ENCODE peak calls at places on chromosomes 16 and 17, in five cellular contexts. K, A, F, E and C are unnamed samples. For H3K4me1, the result is how much of the 10 kb centered on the place peaks cover.

GRCh38 chr16:51641191-51641765 is 490.2 kb upstream of the SALL1 start:
- DNase-seq in K (no peak), A (no peak), F (no peak), E (no peak), C (no peak)

GRCh38 chr17:27326585-27326984 is 32.7 kb downstream of the WSB1 start:
- DNase-seq in K (no peak), A (no peak), F (no peak), E (no peak), C (no peak)

GRCh38 chr17:29196784-29197515 is 16.8 kb upstream of the MYO18A start:
- DNase-seq in K (no peak), A (no peak), F (no peak), E (no peak), C (no peak)

GRCh38 chr16:10618710-10619209 is 38.4 kb upstream of the EMP2 start:
- DNase-seq in K (no peak), A (no peak), F (no peak), E (no peak), C (no peak)

GRCh38 chr17:75521951-75522727 is 3.4 kb upstream of the LLGL2 start:
- DNase-seq in K (no peak), A (peak), F (no peak), E (peak), C (no peak)

GRCh38 chr16:59385953-59386352 is 651.8 kb upstream of the GOT2 start:
- DNase-seq in K (no peak), A (no peak), F (no peak), E (peak), C (no peak)

GRCh38 chr16:30346286-30346685 is 8.8 kb downstream of the CD2BP2 start:
- DNase-seq in K (no peak), A (no peak), F (no peak), E (no peak), C (no peak)

GRCh38 chr17:29663155-29663554 is 40.4 kb upstream of the CORO6 start:
- DNase-seq in K (no peak), A (no peak), F (no peak), E (peak), C (no peak)

GRCh38 chr17:13598353-13599167 is 3.2 kb downstream of the HS3ST3A1 start:
- DNase-seq in K (no peak), A (no peak), F (no peak), E (no peak), C (no peak)

GRCh38 chr17:78159575-78160158 is 8.7 kb upstream of the SYNGR2 start:
- DNase-seq in K (no peak), A (no peak), F (no peak), E (peak), C (peak)

GRCh38 chr17:45982791-45983613 is 16.0 kb upstream of the STH start:
- DNase-seq in K (no peak), A (no peak), F (no peak), E (no peak), C (no peak)

GRCh38 chr17:18961634-18962493 is 9.9 kb downstream of the SLC5A10 start:
- DNase-seq in K (no peak), A (no peak), F (no peak), E (peak), C (no peak)

GRCh38 chr17:69375229-69375628 is 39.3 kb upstream of the MAP2K6 start:
- DNase-seq in K (no peak), A (no peak), F (no peak), E (no peak), C (no peak)

GRCh38 chr17:13984956-13985355 is 84.3 kb upstream of the COX10 start:
- DNase-seq in K (no peak), A (no peak), F (no peak), E (no peak), C (no peak)

GRCh38 chr17:10469459-10469858 is at the start of gene MYH4:
- DNase-seq in K (no peak), A (no peak), F (no peak), E (no peak), C (no peak)

GRCh38 chr17:41428591-41429326 is 4.4 kb upstream of the KRT37 start:
- DNase-seq in K (no peak), A (no peak), F (no peak), E (no peak), C (no peak)

DNA sequence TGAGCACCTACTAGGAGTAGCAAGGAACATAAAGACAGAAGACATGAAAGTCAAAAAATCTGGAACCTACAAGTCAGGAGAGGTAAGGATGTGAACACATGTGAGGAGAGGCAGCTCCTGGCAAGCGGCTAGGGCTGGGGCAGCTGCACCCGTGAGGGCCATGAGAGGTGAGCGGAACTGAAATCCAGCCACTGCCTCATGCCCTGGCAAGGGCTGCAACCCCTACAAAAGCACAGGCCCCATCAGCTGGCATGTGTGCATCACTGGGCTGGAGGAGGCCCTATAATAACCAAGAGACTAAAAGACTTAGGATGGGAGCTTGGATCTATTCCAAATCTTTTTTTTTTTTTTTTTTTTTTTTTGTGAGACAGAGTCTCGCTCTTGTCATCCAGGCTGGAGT is 40.3 kb upstream of the ERN1 start:
- DNase-seq in K (no peak), A (no peak), F (no peak), E (no peak), C (no peak)
- H3K4me1 ChIP-seq in K (under half), A (under half), F (under half), E (under half), C (under half)

DNA sequence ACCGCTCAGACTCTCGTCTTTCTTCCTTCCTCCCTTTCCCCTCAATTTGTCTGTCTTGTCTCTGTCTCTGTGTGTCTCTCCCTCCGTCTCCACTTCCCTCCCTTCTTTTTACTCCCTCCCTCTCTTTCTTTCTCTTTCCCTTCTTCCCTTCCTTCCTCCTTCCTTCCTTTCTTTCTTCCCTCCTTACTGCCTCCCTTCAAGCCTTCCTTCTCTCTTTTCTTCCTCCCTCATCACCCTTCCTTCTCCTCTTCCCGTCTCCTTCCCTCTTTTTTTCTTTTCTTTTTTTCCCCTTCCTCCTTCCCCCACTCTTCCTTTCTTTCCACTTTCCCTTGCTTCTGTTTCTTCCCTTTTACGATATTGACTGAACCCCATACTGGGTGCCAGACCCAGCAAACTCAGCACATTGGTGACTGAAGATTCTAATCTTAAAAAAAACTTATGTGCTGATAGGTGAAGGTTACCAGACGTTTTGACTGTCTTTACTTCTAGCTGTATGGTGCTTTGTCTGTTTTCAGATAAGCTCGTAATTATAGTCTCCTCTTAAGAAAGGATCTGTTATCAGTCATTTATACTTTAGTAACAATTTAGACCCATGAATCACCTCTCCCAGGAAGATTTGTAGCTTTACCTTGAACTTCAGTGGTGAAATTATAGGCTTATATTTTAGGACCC is 481 bp upstream of the BRD7 start:
- DNase-seq in K (no peak), A (no peak), F (no peak), E (no peak), C (no peak)
- TF ChIP-seq CTCF in K (no peak), A (peak), F (no peak), E (no peak), C (peak)

GRCh38 chr17:63117431-63117830 is 151.4 kb downstream of the TANC2 start:
- DNase-seq in K (no peak), A (no peak), F (no peak), E (no peak), C (no peak)
- H3K4me3 ChIP-seq in K (no peak), A (no peak), F (no peak), E (no peak), C (no peak)

DNA sequence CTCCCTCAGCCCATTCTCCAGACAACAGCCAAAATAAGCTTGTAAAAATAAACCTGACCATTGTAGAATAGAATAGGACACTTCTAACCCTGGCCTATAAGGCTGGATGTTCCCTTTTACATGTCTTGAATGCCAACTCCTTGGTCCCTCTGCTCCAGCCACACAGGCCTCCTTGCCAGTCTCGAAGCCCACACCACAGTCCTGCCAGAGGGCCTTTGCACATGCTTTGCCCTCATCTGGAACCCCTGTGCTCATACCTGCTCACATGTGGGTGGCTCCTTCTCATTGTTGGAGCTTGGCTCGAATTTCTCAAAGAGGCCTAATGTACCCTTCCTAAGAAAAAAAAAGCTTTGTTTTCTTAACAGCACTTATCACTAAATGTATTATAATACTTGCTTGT is 5.4 kb upstream of the SLC12A3 start:
- DNase-seq in K (no peak), A (no peak), F (no peak), E (no peak), C (no peak)
- H3K4me1 ChIP-seq in K (under half), A (under half), F (under half), E (under half), C (under half)

DNA sequence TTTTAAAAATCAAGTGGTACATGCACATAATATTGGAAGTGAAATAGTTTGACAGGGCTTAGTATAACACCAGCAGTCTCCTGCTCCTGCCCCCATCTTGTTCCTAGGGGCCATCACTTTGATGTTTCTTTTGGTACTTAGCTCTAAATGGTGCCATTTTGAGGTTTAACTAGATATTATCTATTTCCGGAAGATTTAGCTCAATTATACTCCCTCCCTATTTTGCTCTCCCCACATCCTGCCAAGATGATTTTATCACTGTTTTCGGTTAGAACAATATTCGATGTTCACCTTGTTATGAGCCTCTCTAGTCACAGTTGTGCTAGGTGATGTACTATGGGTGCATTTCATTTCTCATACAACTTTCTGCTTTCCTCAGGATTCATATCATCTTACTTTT is 20.0 kb upstream of the SLC35G3 start:
- DNase-seq in K (no peak), A (no peak), F (no peak), E (no peak), C (no peak)
- TF ChIP-seq CTCF in K (no peak), A (no peak), F (no peak), E (no peak), C (no peak)

GRCh38 chr16:72785886-72786285 is 262.0 kb downstream of the ZFHX3 start:
- DNase-seq in K (no peak), A (no peak), F (no peak), E (peak), C (no peak)
- H3K4me3 ChIP-seq in K (no peak), A (peak), F (no peak), E (no peak), C (no peak)

GRCh38 chr16:68128577-68129305 is 43.6 kb downstream of the NFATC3 start:
- DNase-seq in K (no peak), A (no peak), F (no peak), E (peak), C (no peak)

GRCh38 chr16:68134644-68135043 is 49.5 kb downstream of the NFATC3 start:
- DNase-seq in K (no peak), A (no peak), F (no peak), E (no peak), C (no peak)

GRCh38 chr16:68126395-68126794 is 41.2 kb downstream of the NFATC3 start:
- DNase-seq in K (no peak), A (no peak), F (no peak), E (no peak), C (no peak)

GRCh38 chr16:68131813-68132706 is 46.9 kb downstream of the NFATC3 start:
- DNase-seq in K (no peak), A (no peak), F (no peak), E (no peak), C (no peak)

DNA sequence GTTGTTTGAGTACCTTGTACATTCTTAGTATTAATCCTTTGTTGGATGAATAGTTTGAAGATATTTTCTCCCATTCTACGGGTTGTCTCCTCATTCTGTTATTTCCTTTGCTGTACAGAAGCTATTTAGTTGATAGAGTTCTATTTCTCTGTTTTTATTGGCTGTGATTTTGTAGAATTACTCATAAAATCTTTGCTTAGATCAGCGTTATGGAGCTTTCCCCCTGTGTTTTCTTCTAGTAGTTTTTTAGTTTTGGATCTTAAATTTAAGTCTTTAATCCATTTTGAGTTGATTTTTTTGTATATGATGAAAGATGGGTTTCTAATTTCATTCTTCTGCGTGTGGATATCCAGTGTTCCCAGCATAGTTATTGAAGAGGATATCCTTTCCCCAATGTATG is 45.4 kb downstream of the NFATC3 start:
- DNase-seq in K (no peak), A (no peak), F (no peak), E (no peak), C (no peak)
- H3K4me1 ChIP-seq in K (under half), A (under half), F (under half), E (under half), C (under half)